ENCODE peak calls at places on chromosomes 1 and 21, in five cellular contexts. R is cardiac muscle cell, G is kidney, Q is transverse colon, V is ascending aorta. X is an unnamed sample. For H3K36me3, the result is how much of the 10 kb centered on the place peaks cover.

GRCh38 chr1:184181044-184181443 is 129.5 kb downstream of the TSEN15 start:
- DNase-seq in V (no peak), G (no peak), Q (no peak), R (no peak), X (no peak)

GRCh38 chr1:219317762-219318353 is 144.2 kb downstream of the LYPLAL1 start:
- DNase-seq in R (peak), V (no peak), G (no peak), Q (no peak), X (no peak)

GRCh38 chr1:207875532-207875931 is 35.4 kb downstream of the CD34 start:
- DNase-seq in V (no peak), G (no peak), R (no peak), Q (no peak), X (no peak)

GRCh38 chr1:207861442-207862177 is 49.3 kb downstream of the CD34 start:
- DNase-seq in Q (peak), R (no peak), V (no peak), G (no peak), X (no peak)

GRCh38 chr21:43721225-43721605 is 2.3 kb downstream of the PDXK start:
- DNase-seq in G (no peak), Q (no peak), V (no peak), R (no peak), X (no peak)

GRCh38 chr1:111227875-111228747 is 598 bp downstream of the CHI3L2 start:
- DNase-seq in V (no peak), G (no peak), R (peak), Q (no peak), X (no peak)

GRCh38 chr21:36800734-36801133 is 101.8 kb downstream of the SIM2 start:
- DNase-seq in R (no peak), G (no peak), V (no peak), Q (no peak), X (no peak)

GRCh38 chr1:16243936-16244649 is 7.1 kb upstream of the CPLANE2 start:
- DNase-seq in G (peak), V (no peak), R (peak), Q (peak), X (peak)

GRCh38 chr1:94783342-94784264 is 36.6 kb upstream of the SLC44A3 start:
- DNase-seq in V (peak), R (peak), Q (peak), G (peak), X (peak)

GRCh38 chr1:25118554-25118953 is 113.7 kb downstream of the SYF2 start:
- DNase-seq in Q (no peak), V (no peak), G (no peak), R (no peak), X (no peak)

GRCh38 chr1:40637617-40638016 is 27.9 kb downstream of the RIMS3 start:
- DNase-seq in R (no peak), V (no peak), Q (no peak), G (no peak), X (no peak)

GRCh38 chr1:31595836-31596736 is 19.8 kb downstream of the TINAGL1 start:
- DNase-seq in R (no peak), Q (no peak), V (no peak), G (no peak), X (no peak)

GRCh38 chr1:238892612-238893011 is 493.8 kb upstream of the CHRM3 start:
- DNase-seq in Q (no peak), R (no peak), V (no peak), G (no peak), X (no peak)

GRCh38 chr1:211345719-211346118 is 19.1 kb downstream of the TRAF5 start:
- DNase-seq in G (no peak), Q (no peak), V (no peak), R (no peak), X (no peak)

GRCh38 chr1:14567056-14567455 is 31.4 kb upstream of the KAZN start:
- DNase-seq in G (no peak), Q (no peak), V (no peak), R (no peak), X (no peak)

GRCh38 chr1:53278294-53278693 is 40.0 kb upstream of the MAGOH start:
- DNase-seq in G (peak), Q (peak), R (peak), V (no peak), X (no peak)

GRCh38 chr1:14254184-14254583 is 344.3 kb upstream of the KAZN start:
- DNase-seq in Q (no peak), V (no peak), G (no peak), R (peak), X (no peak)

GRCh38 chr1:201791775-201792166 is 37.2 kb upstream of the IPO9 start:
- DNase-seq in R (peak), V (no peak), G (no peak), Q (no peak), X (peak)

GRCh38 chr1:233707153-233707905 is 93.4 kb downstream of the KCNK1 start:
- DNase-seq in G (no peak), Q (no peak), R (peak), V (no peak), X (no peak)

GRCh38 chr1:11395616-11396015 is 83.3 kb upstream of the DISP3 start:
- DNase-seq in R (no peak), V (no peak), G (no peak), Q (no peak), X (no peak)

GRCh38 chr1:175569117-175569743 is 174.2 kb downstream of the TNR start:
- DNase-seq in R (no peak), Q (no peak), G (no peak), V (no peak), X (no peak)

DNA sequence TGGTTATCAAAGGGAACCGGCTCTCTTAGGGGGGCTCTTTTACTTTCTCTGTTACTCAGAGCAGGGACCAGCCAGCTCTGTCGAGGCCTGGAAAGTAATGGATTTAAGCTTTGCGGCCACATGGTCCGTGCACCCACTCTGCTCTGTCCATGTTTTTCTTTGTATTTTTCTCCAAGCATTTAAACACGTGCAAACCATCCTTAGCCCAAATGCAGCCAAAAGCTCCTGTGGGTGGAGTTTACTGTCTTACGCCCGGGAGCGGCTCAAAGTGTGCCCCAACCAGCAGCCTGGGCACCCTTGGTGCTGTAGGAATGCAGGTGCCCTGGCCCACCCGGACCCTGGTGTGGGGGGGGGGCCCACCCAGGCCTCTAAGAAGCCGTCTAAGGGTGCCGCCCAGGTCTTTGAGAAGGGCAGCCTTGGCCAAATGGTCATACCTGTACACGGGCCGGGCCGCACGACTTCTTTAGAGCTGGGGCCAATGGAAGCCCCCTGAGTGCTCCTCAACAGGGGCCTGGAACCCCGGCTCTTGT is 29.2 kb upstream of the POFUT2 start:
- DNase-seq in G (no peak), Q (no peak), R (no peak), V (peak), X (no peak)
- H3K27ac ChIP-seq in G (no peak), Q (peak), R (no peak), V (peak), X (peak)

GRCh38 chr1:2403273-2403672 is 9.1 kb downstream of the PEX10 start:
- DNase-seq in G (peak), Q (no peak), R (no peak), V (no peak), X (no peak)
- H3K36me3 ChIP-seq in G (under half), Q (under half), R (under half), V (half or more), X (half or more)

DNA sequence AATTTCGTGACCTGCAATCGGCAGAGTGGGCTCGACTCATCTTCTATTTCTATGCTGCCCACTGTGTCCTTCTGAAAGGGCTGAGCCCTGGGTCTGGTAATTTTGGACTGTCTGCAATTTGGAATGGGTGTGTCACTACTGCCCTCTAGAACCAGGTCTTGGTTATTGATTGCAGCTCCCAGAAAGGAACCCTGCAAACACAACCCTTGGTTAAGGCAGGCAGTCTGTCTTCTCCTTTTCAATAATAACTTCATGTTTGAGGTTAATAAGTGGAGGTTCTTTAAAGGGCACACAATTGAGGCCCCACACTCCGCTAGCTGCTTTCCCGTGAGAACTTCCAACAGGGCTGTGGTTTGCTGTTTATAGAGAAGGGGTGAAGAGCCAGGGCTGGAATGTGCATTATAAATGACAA is 79.9 kb upstream of the LYST start:
- DNase-seq in R (no peak), V (no peak), Q (no peak), G (no peak), X (no peak)
- TF ChIP-seq CTCF in R (peak), V (peak), Q (no peak), G (no peak), X (no peak)

GRCh38 chr21:34997295-34997694 is 51.8 kb downstream of the RUNX1 start:
- DNase-seq in Q (no peak), V (no peak), R (peak), G (no peak), X (no peak)

GRCh38 chr21:34994646-34995631 is 54.2 kb downstream of the RUNX1 start:
- DNase-seq in G (no peak), Q (no peak), R (no peak), V (no peak), X (no peak)

GRCh38 chr21:34999397-34999941 is 49.6 kb downstream of the RUNX1 start:
- DNase-seq in Q (no peak), R (peak), V (no peak), G (no peak), X (no peak)

GRCh38 chr21:34995979-34996303 is 53.2 kb downstream of the RUNX1 start:
- DNase-seq in G (no peak), R (no peak), Q (no peak), V (no peak), X (no peak)

GRCh38 chr21:34996304-34997081 is 52.6 kb downstream of the RUNX1 start:
- DNase-seq in R (peak), Q (no peak), V (no peak), G (no peak), X (no peak)
- H3K27ac ChIP-seq in R (no peak), Q (no peak), V (no peak), G (no peak), X (no peak)

DNA sequence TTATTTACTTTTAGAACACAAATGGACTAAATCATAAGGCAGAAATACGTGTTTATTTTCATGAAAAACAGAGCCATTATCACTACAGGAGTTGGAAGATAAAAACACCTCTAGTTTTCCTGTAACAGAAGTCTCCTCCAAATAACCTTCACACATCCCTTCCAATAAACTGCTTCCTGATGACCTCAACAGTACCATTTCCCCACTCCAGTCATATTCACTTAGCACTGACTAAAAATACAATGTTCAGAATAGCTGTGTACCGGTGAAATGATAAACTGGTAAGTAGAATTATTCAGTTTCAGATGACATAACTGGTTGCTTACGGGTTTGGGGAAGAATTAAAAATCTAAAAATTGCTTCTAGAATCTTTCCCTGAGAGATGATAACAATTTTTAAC is 137.9 kb downstream of the DENND1B start:
- DNase-seq in R (no peak), Q (no peak), V (no peak), G (no peak), X (no peak)
- H3K36me3 ChIP-seq in R (under half), Q (under half), V (under half), G (under half), X (under half)

GRCh38 chr1:85894651-85895050 is 186.4 kb upstream of the ZNHIT6 start:
- DNase-seq in G (no peak), Q (no peak), V (no peak), R (peak), X (no peak)
- TF ChIP-seq CTCF in G (peak), Q (peak), V (peak), R (peak), X (peak)

GRCh38 chr1:113391643-113392271 is 1.4 kb downstream of the MAGI3 start:
- DNase-seq in G (no peak), R (no peak), Q (peak), V (no peak), X (no peak)

GRCh38 chr1:113388621-113389355 is 1.5 kb upstream of the MAGI3 start:
- DNase-seq in R (no peak), V (no peak), Q (peak), G (no peak), X (no peak)

GRCh38 chr1:113389356-113389952 is 861 bp upstream of the MAGI3 start:
- DNase-seq in V (no peak), G (no peak), R (no peak), Q (no peak), X (no peak)

GRCh38 chr1:113390871-113391642 is 742 bp downstream of the MAGI3 start:
- DNase-seq in R (peak), V (no peak), G (peak), Q (peak), X (no peak)

GRCh38 chr1:113389953-113390834 is at the start of gene MAGI3:
- DNase-seq in R (peak), Q (peak), V (peak), G (peak), X (peak)
- H3K27ac ChIP-seq in R (peak), Q (peak), V (peak), G (peak), X (peak)

GRCh38 chr1:228405200-228405978 is 1.2 kb downstream of the TRIM11 start:
- DNase-seq in V (no peak), G (no peak), Q (no peak), R (no peak), X (no peak)

GRCh38 chr1:228407118-228408040 is 744 bp upstream of the TRIM11 start:
- DNase-seq in G (no peak), V (no peak), R (no peak), Q (no peak), X (no peak)

GRCh38 chr1:228404107-228404720 is 2.4 kb downstream of the TRIM11 start:
- DNase-seq in Q (no peak), V (no peak), G (peak), R (no peak), X (no peak)

GRCh38 chr1:228408041-228408868 is 1.6 kb upstream of the TRIM11 start:
- DNase-seq in Q (no peak), V (no peak), G (peak), R (no peak), X (no peak)

DNA sequence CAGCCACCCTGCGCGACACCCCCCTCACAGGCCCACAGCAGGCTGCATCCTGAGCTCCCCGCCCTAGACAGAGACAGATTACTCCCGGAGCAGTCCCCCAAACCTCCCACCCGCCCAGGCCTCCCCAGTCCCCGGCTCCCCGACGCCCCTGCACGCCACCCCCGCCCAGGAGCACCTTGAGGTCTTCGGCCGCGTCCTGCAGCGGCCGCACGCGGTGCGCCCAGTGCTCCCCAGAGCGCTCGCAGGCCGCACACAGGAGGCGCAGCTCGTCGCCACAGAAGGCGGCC is 713 bp downstream of the TRIM11 start:
- DNase-seq in R (peak), Q (peak), V (no peak), G (peak), X (no peak)
- H3K36me3 ChIP-seq in R (under half), Q (under half), V (under half), G (under half), X (under half)

X was measured in thoracic aorta.